ENCODE peak calls at places on chromosomes 7 and 10, in eight cellular contexts. X is heart right ventricle; V is naive thymus-derived CD4-positive, alpha-beta T cell; G is esophagus squamous epithelium; W is GM23248; E is upper lobe of right lung; S is ovary; F is right atrium auricular region. M is an unnamed sample. For H3K36me3 and H3K27me3, the result is how much of the 10 kb centered on the place peaks cover.

GRCh38 chr10:107497024-107497423 is 332.5 kb upstream of the SORCS1 start:
- DNase-seq in X (no peak), V (no peak), G (no peak), W (no peak), E (no peak), S (no peak), F (no peak), M (no peak)

GRCh38 chr10:58921366-58921947 is 255.0 kb upstream of the PHYHIPL start:
- DNase-seq in X (no peak), V (no peak), G (no peak), W (no peak), E (no peak), S (no peak), F (no peak), M (no peak)

GRCh38 chr10:49383853-49384252 is 12.0 kb downstream of the DRGX start:
- DNase-seq in X (no peak), V (no peak), G (no peak), W (no peak), E (no peak), S (no peak), F (no peak), M (no peak)

GRCh38 chr10:32960022-32960421 is 2.0 kb upstream of the ITGB1 start:
- DNase-seq in X (no peak), V (no peak), G (no peak), W (no peak), E (no peak), S (no peak), F (no peak), M (no peak)

GRCh38 chr10:5550621-5551530 is 26.1 kb downstream of the CALML3 start:
- DNase-seq in X (no peak), V (no peak), G (no peak), W (no peak), E (peak), S (no peak), F (no peak), M (no peak)

GRCh38 chr10:24554036-24554435 is 169.7 kb downstream of the ARHGAP21 start:
- DNase-seq in X (no peak), V (no peak), G (no peak), W (no peak), E (no peak), S (no peak), F (peak), M (peak)

GRCh38 chr7:26397326-26397725 is 105.7 kb downstream of the SNX10 start:
- DNase-seq in X (no peak), V (no peak), G (no peak), W (no peak), E (no peak), S (no peak), F (no peak), M (no peak)

GRCh38 chr10:110241407-110241806 is 34.0 kb downstream of the MXI1 start:
- DNase-seq in X (no peak), V (no peak), G (no peak), W (no peak), E (no peak), S (no peak), F (no peak), M (no peak)

GRCh38 chr7:103141753-103142404 is 7.0 kb downstream of the NAPEPLD start:
- DNase-seq in X (no peak), V (no peak), G (no peak), W (no peak), E (no peak), S (no peak), F (no peak), M (no peak)

DNA sequence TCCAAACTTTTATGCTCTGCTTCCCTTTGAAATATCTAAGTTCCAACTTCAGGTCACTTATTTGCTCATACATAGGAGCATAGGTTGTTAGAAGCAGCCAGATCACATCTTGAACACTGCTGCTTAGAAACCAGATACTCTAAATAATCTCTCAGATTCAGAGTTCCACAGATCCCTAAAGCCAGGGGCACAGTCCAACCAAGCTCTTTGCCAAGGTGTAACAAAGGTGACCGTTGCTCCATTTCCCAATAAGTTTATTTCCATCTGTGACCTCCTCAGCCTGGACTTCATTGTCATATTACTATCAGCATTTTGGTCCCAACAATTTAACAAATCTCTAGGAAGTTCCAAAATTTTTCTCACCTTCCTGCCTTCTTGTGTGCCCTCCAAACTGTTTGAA is 52.8 kb downstream of the TRIM24 start:
- DNase-seq in X (no peak), V (no peak), G (no peak), W (no peak), E (no peak), S (no peak), F (no peak), M (no peak)
- H3K36me3 ChIP-seq in X (under half), V (under half), G (under half), W (under half), E (under half), S (under half), F (under half), M (under half)

GRCh38 chr7:97009753-97010732 is 4.7 kb downstream of the DLX6 start:
- DNase-seq in X (no peak), V (no peak), G (no peak), W (no peak), E (no peak), S (no peak), F (no peak), M (peak)

GRCh38 chr7:97006951-97007861 is 1.9 kb downstream of the DLX6 start:
- DNase-seq in X (no peak), V (no peak), G (no peak), W (no peak), E (no peak), S (no peak), F (no peak), M (peak)

GRCh38 chr7:97005764-97006145 is 402 bp downstream of the DLX6 start:
- DNase-seq in X (no peak), V (peak), G (no peak), W (no peak), E (no peak), S (no peak), F (no peak), M (no peak)

GRCh38 chr7:97006146-97006950 is 995 bp downstream of the DLX6 start:
- DNase-seq in X (no peak), V (no peak), G (no peak), W (peak), E (no peak), S (peak), F (no peak), M (peak)

DNA sequence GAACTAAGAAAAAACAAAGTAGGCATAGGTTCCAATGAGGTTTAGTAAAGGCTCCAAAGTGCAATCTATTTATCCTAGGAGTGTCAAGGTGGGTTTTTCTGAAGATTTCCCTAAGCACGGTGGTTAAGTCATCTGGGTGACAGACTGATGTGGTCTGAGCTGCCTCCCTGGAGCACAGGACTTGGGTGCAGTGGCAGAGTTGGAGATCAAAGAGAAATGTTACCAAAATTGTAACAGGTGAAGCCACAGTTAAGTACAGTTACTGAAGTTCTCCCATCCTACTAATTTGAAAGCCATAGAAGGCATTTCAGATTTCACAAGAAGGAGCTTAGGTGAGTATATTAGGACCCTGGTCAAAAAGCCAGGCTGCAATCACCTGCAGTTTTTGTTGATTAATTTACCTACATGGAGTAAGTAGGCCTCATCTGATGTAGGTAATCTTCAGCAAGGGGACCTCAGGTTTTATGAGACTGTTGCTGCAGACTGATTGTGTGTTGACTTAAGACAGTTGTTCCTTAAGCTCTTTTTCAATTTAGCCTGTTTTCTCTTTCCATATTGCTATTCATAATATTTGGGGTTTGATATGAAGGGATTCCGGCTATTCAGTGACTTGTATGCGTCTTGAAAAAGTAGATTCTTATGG is 3.0 kb downstream of the DLX6 start:
- DNase-seq in X (no peak), V (no peak), G (no peak), W (no peak), E (no peak), S (no peak), F (no peak), M (peak)
- H3K27me3 ChIP-seq in X (half or more), V (under half), G (under half), W (half or more), E (half or more), S (under half), F (half or more), M (half or more)

DNA sequence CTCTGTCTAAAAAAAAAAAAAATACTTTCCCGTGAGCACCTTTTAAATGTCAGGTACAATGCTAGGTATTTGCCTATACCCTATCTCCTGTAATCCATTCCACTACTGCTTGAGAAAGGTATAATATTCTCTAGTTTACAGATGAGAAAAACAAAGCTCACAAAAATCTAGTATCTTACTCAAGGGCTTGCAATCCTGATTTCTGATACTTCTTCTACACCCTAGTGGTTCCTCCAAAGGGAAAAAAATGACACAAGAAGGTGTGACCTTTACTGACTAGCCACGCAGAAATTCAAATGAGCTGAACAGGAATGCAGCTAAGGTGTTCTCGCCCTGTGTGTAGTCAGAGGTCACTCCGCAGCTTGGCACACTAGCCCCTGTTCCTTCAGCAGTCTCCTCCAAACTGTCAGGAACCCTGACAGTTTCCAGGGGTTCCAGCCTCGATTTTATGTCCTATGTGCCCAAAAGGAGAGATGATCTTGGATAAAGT is 59.5 kb upstream of the TM9SF3 start:
- DNase-seq in X (no peak), V (no peak), G (no peak), W (no peak), E (no peak), S (no peak), F (no peak), M (no peak)
- H3K36me3 ChIP-seq in X (under half), V (under half), G (under half), W (under half), E (under half), S (under half), F (under half), M (under half)

GRCh38 chr7:42090056-42090455 is 147.0 kb downstream of the GLI3 start:
- DNase-seq in X (no peak), V (no peak), G (no peak), W (no peak), E (no peak), S (no peak), F (no peak), M (no peak)
- H3K27me3 ChIP-seq in X (under half), V (under half), G (under half), W (under half), E (under half), S (under half), F (under half), M (under half)

GRCh38 chr7:7739718-7740355 is 21.4 kb upstream of the RPA3 start:
- DNase-seq in X (no peak), V (no peak), G (no peak), W (no peak), E (no peak), S (no peak), F (no peak), M (no peak)

GRCh38 chr7:7738622-7739021 is 20.2 kb upstream of the RPA3 start:
- DNase-seq in X (no peak), V (no peak), G (no peak), W (no peak), E (no peak), S (no peak), F (no peak), M (no peak)

GRCh38 chr7:7737674-7738073 is 19.3 kb upstream of the RPA3 start:
- DNase-seq in X (no peak), V (no peak), G (no peak), W (no peak), E (no peak), S (no peak), F (no peak), M (no peak)

GRCh38 chr7:7738177-7738576 is 19.8 kb upstream of the RPA3 start:
- DNase-seq in X (no peak), V (no peak), G (no peak), W (no peak), E (no peak), S (no peak), F (no peak), M (no peak)

DNA sequence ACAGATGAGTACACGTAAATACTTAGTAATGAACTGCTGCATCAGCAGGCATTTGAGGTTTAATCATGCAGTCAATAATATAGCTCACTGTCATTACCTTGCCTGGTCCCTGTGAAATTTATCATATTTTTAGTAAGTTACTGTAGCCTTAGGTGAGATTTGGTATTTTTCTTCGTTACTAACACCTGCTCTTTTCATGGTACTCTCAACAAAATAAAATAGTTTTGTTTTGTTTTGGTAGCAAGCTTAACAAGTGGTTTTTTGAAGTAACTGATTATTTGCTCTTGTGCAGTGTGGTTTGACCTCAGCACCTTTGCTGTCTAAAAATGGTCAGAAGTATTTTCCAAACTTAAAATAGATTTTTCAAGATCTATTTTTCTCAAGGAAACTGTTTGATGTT is 20.8 kb upstream of the RPA3 start:
- DNase-seq in X (no peak), V (no peak), G (no peak), W (no peak), E (no peak), S (no peak), F (no peak), M (no peak)
- H3K36me3 ChIP-seq in X (under half), V (under half), G (under half), W (under half), E (under half), S (under half), F (under half), M (under half)

DNA sequence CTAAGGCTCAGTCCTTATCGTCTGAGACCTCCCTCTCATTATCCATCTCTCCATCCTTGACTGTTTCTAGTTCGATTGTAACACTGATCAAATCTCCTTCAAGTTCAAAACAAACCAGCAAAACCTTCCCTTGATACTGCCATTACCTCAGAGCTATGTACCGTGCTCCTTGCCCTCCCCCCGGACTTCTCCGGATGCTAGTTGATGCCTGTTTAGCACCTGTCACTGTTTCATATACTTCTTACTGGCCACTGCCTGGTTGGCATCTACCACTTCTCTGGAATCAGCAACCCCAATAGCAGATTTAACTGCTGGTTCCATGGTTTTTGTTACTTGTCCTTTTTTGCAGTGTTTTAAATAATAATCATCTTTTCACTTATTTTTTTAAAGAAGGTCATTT is 64.1 kb downstream of the BMPR1A start:
- DNase-seq in X (no peak), V (no peak), G (no peak), W (no peak), E (no peak), S (no peak), F (no peak), M (no peak)
- H3K27me3 ChIP-seq in X (under half), V (under half), G (under half), W (under half), E (under half), S (under half), F (under half), M (under half)

GRCh38 chr7:22814261-22815208 is 8.1 kb downstream of the TOMM7 start:
- DNase-seq in X (no peak), V (no peak), G (no peak), W (peak), E (no peak), S (no peak), F (no peak), M (no peak)

GRCh38 chr7:22809902-22810642 is 12.6 kb downstream of the TOMM7 start:
- DNase-seq in X (no peak), V (no peak), G (no peak), W (no peak), E (no peak), S (no peak), F (no peak), M (no peak)

GRCh38 chr7:22810843-22811242 is 11.8 kb downstream of the TOMM7 start:
- DNase-seq in X (no peak), V (no peak), G (no peak), W (no peak), E (no peak), S (no peak), F (no peak), M (no peak)

GRCh38 chr7:22812350-22812749 is 10.3 kb downstream of the TOMM7 start:
- DNase-seq in X (no peak), V (no peak), G (no peak), W (no peak), E (no peak), S (no peak), F (no peak), M (no peak)

GRCh38 chr7:22811746-22812280 is 10.8 kb downstream of the TOMM7 start:
- DNase-seq in X (no peak), V (no peak), G (no peak), W (no peak), E (no peak), S (no peak), F (no peak), M (no peak)
- H3K36me3 ChIP-seq in X (under half), V (under half), G (under half), W (under half), E (under half), S (under half), F (under half), M (under half)

GRCh38 chr10:113269333-113269732 is 283.5 kb upstream of the HABP2 start:
- DNase-seq in X (no peak), V (no peak), G (no peak), W (no peak), E (no peak), S (no peak), F (no peak), M (no peak)

GRCh38 chr10:113267616-113268015 is 285.2 kb upstream of the HABP2 start:
- DNase-seq in X (no peak), V (no peak), G (no peak), W (peak), E (no peak), S (no peak), F (no peak), M (no peak)

GRCh38 chr10:113266152-113266551 is 286.7 kb upstream of the HABP2 start:
- DNase-seq in X (no peak), V (no peak), G (no peak), W (no peak), E (no peak), S (no peak), F (no peak), M (no peak)

GRCh38 chr10:113264333-113265131 is 288.3 kb upstream of the HABP2 start:
- DNase-seq in X (no peak), V (no peak), G (no peak), W (no peak), E (no peak), S (no peak), F (no peak), M (no peak)

DNA sequence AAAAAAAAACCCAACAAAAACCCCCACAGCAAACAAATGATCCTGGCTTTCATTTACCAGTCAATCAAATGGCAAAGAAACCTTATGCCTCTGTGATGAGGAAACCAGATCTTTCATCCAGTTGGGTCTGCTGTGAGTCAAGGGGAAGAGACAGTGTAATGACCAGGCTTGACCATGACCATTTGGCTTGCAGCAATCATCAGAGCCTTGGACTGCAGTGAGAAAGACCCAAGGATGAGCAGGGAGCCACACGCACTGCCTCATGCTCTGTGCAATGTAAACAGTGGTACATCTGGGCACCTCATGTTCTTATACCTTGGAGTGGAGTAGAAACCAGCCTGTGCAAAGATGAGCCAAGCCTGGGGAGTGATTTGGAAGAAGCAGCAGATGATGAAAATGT is 284.7 kb upstream of the HABP2 start:
- DNase-seq in X (no peak), V (no peak), G (no peak), W (peak), E (no peak), S (no peak), F (no peak), M (no peak)
- H3K27me3 ChIP-seq in X (under half), V (under half), G (under half), W (under half), E (under half), S (under half), F (under half), M (under half)

DNA sequence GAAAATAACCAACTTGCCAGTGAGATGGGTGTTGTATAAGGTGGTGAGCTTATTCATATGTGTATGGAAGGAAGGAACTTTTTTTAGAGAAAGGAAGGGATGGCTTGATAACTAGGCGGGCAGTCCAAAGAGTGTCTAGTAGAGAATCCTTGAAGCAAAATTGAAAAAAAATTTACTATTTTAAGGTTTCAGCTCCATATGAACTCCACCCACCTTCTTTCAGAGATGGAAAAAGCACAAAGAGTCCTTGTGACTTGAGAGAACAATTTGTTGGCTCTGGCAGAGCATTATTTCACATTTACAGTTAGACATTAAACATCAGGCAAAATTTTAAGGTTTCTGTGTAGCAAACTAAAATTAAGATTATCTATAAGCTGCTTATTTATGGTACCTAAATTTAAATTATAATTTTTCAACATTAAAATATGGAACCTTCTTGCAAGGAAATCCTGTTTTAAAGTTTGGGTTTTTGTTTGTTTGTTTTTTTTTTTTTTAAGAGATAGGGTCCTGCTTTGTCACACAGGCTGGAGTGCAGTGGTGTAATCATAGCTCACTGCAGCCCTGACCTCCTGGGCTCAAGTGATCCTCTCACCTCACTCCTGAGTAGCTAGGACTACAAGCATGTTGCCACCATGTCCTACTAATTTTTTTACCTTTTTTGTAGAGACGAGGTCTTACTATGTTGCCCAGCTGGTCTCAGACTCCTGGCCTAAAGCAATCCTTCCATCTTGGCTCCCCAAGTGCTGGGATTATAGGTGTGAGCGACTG is 12.2 kb downstream of the PTPN12 start:
- DNase-seq in X (no peak), V (no peak), G (no peak), W (no peak), E (no peak), S (no peak), F (no peak), M (no peak)
- H3K36me3 ChIP-seq in X (under half), V (under half), G (under half), W (under half), E (under half), S (under half), F (under half), M (under half)

GRCh38 chr10:119319920-119320258 is 112.5 kb downstream of the GRK5 start:
- DNase-seq in X (no peak), V (no peak), G (no peak), W (no peak), E (no peak), S (no peak), F (no peak), M (no peak)
- H3K27me3 ChIP-seq in X (under half), V (under half), G (under half), W (under half), E (under half), S (under half), F (under half), M (under half)